ENCODE peak calls at places on chromosomes 5 and 9, in six cellular contexts. U is GM13976, E is SK-N-SH, Z is LHCN-M2, M is dermis microvascular lymphatic vessel endothelial cell, T is T47D. P is an unnamed sample.

GRCh38 chr9:127942152-127943010 is 4.7 kb upstream of the DPM2 start:
- DNase-seq in U (peak), E (peak), Z (peak), M (no peak), T (peak), P (peak)

GRCh38 chr5:135289651-135290050 is 109.4 kb downstream of the MACROH2A1 start:
- DNase-seq in U (no peak), E (no peak), Z (no peak), M (no peak), T (no peak), P (no peak)

GRCh38 chr9:86923061-86923460 is 24.2 kb downstream of the GAS1 start:
- DNase-seq in U (no peak), E (no peak), Z (no peak), M (no peak), T (no peak), P (no peak)

GRCh38 chr5:157670662-157671591 is at the start of gene C5orf52:
- DNase-seq in U (peak), E (peak), Z (no peak), M (peak), T (peak), P (no peak)

GRCh38 chr5:39224196-39224754 is 4.9 kb upstream of the FYB1 start:
- DNase-seq in U (no peak), E (no peak), Z (peak), M (no peak), T (no peak), P (peak)

GRCh38 chr9:126637002-126637849 is 23.5 kb downstream of the LMX1B start:
- DNase-seq in U (no peak), E (no peak), Z (no peak), M (no peak), T (no peak), P (peak)

GRCh38 chr9:94869415-94869838 is 142.9 kb downstream of the AOPEP start:
- DNase-seq in U (no peak), E (peak), Z (peak), M (no peak), T (no peak), P (no peak)

GRCh38 chr5:6442333-6442732 is 6.3 kb upstream of the UBE2QL1 start:
- DNase-seq in U (no peak), E (no peak), Z (no peak), M (no peak), T (no peak), P (no peak)

GRCh38 chr5:111697881-111698757 is 58.9 kb downstream of the NREP start:
- DNase-seq in U (no peak), E (no peak), Z (peak), M (no peak), T (peak), P (no peak)

GRCh38 chr9:33024126-33024965 is 727 bp upstream of the DNAJA1 start:
- DNase-seq in U (peak), E (peak), Z (no peak), M (no peak), T (no peak), P (no peak)